ENCODE peak calls at places on chromosome 20, in six cellular contexts. K is HepG2, M is WTC11, G is A549, P is K562, F is H1. Y is an unnamed sample.

GRCh38 chr20:7015257-7015656 is 247.8 kb downstream of the BMP2 start:
- DNase-seq in G (no peak), F (no peak), M (no peak), K (no peak), P (no peak), Y (no peak)

GRCh38 chr20:14707026-14707680 is 369.7 kb upstream of the FLRT3 start:
- DNase-seq in M (no peak), F (no peak), K (no peak), P (no peak), G (no peak), Y (no peak)

GRCh38 chr20:25197173-25197869 is 1.8 kb downstream of the ENTPD6 start:
- DNase-seq in G (no peak), K (no peak), P (no peak), M (no peak), F (no peak), Y (no peak)

GRCh38 chr20:63331741-63332400 is 29.3 kb downstream of the CHRNA4 start:
- DNase-seq in M (no peak), G (no peak), K (no peak), P (no peak), F (no peak), Y (no peak)

GRCh38 chr20:56788041-56788670 is 159.1 kb downstream of the TFAP2C start:
- DNase-seq in F (no peak), P (no peak), G (peak; percentile 100), K (peak; percentile 94), M (no peak), Y (peak; percentile 95)

GRCh38 chr20:5971203-5971602 is 20.8 kb downstream of the MCM8 start:
- DNase-seq in K (no peak), F (no peak), M (no peak), G (no peak), P (no peak), Y (no peak)

GRCh38 chr20:24097051-24097450 is 108.5 kb upstream of the GGTLC1 start:
- DNase-seq in M (no peak), F (no peak), G (no peak), P (no peak), K (no peak), Y (no peak)

GRCh38 chr20:40860487-40860902 is 168.1 kb upstream of the TOP1 start:
- DNase-seq in P (no peak), M (no peak), G (no peak), K (no peak), F (no peak), Y (peak; percentile 70)

GRCh38 chr20:39835040-39835842 is 853.8 kb downstream of the MAFB start:
- DNase-seq in K (no peak), G (no peak), M (no peak), F (no peak), P (no peak), Y (no peak)

GRCh38 chr20:63698739-63699465 is 2.5 kb downstream of the TNFRSF6B start:
- DNase-seq in P (peak; percentile 62), F (no peak), M (no peak), G (peak; percentile 83), K (no peak), Y (peak; percentile 94)

GRCh38 chr20:8424010-8424409 is 291.9 kb downstream of the PLCB1 start:
- DNase-seq in K (no peak), P (no peak), F (no peak), M (no peak), G (no peak), Y (peak; percentile 86)

GRCh38 chr20:59144179-59144830 is 19.3 kb upstream of the ZNF831 start:
- DNase-seq in G (no peak), P (no peak), M (no peak), F (no peak), K (no peak), Y (no peak)

GRCh38 chr20:59518881-59519706 is 85.2 kb upstream of the PHACTR3 start:
- DNase-seq in M (peak; percentile 54), F (peak; percentile 62), P (peak; percentile 50), K (peak; percentile 73), G (peak; percentile 65), Y (peak; percentile 47)

GRCh38 chr20:36836591-36837329 is 39.2 kb upstream of the TLDC2 start:
- DNase-seq in P (peak; percentile 89), G (peak; percentile 87), K (peak; percentile 89), F (peak; percentile 87), M (peak; percentile 90), Y (peak; percentile 57)

GRCh38 chr20:48015943-48016723 is 230.9 kb upstream of the SULF2 start:
- DNase-seq in F (no peak), P (no peak), M (no peak), K (no peak), G (no peak), Y (peak; percentile 82)

GRCh38 chr20:5504061-5504739 is 187.4 kb upstream of the PROKR2 start:
- DNase-seq in K (peak; percentile 40), P (peak; percentile 18), F (no peak), M (peak; percentile 30), G (no peak), Y (no peak)

GRCh38 chr20:24607402-24607801 is 138.0 kb downstream of the SYNDIG1 start:
- DNase-seq in F (no peak), G (no peak), K (no peak), P (no peak), M (no peak), Y (no peak)

GRCh38 chr20:2217857-2218529 is 77.8 kb upstream of the TGM3 start:
- DNase-seq in G (no peak), F (no peak), P (no peak), M (no peak), K (no peak), Y (no peak)

GRCh38 chr20:19764207-19764606 is 6.1 kb downstream of the RIN2 start:
- DNase-seq in G (no peak), M (no peak), K (no peak), P (no peak), F (no peak), Y (peak; percentile 21)

GRCh38 chr20:40019510-40019909 is 669.5 kb downstream of the MAFB start:
- DNase-seq in P (no peak), G (no peak), M (no peak), F (no peak), K (no peak), Y (no peak)

GRCh38 chr20:51447097-51447764 is 95.3 kb downstream of the NFATC2 start:
- DNase-seq in G (peak; percentile 77), F (no peak), M (no peak), P (peak; percentile 11), K (peak; percentile 49), Y (peak; percentile 98)

GRCh38 chr20:25540273-25540672 is 45.1 kb downstream of the NINL start:
- DNase-seq in F (no peak), K (no peak), P (peak; percentile 34), G (no peak), M (peak; percentile 52), Y (no peak)

GRCh38 chr20:63701329-63702035 is 5.0 kb downstream of the TNFRSF6B start:
- DNase-seq in G (no peak), K (no peak), F (no peak), M (no peak), P (no peak), Y (no peak)

GRCh38 chr20:43925786-43926185 is 11.1 kb downstream of the TOX2 start:
- DNase-seq in M (no peak), K (no peak), P (no peak), G (no peak), F (no peak), Y (peak; percentile 58)
- TF ChIP-seq USF2 in M (no peak), K (no peak), P (no peak), G (no peak), F (no peak), Y (no peak)

GRCh38 chr20:3710703-3711417 is 1.5 kb downstream of the SIGLEC1 start:
- DNase-seq in P (peak; percentile 73), K (peak; percentile 46), G (peak; percentile 57), F (peak; percentile 99), M (peak; percentile 92), Y (peak; percentile 28)
- TF ChIP-seq USF2 in P (no peak), K (no peak), G (no peak), F (no peak), M (no peak), Y (no peak)

GRCh38 chr20:38231786-38232130 is 28.8 kb downstream of the KIAA1755 start:
- DNase-seq in F (no peak), K (no peak), P (no peak), M (no peak), G (no peak), Y (peak; percentile 53)
- TF ChIP-seq USF2 in F (no peak), K (no peak), P (no peak), M (no peak), G (no peak), Y (no peak)

DNA sequence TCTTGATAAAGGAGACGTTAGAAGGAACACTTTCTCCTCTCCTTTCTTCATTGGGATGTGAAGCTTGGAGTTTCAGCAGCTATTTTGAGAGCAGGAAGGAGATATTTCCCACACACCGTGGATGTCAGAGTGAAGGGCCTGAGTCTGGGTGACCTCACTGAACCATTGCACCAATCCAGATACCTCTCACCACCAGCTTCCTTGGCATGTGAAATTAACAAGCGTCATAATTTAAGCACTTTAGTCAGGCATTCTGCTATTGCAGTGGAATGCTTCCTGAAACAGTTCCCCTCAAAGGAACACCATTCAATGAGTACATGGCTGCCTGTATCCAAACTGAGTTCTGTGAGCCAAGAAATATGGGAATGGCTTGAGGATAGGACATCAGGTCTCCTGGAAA is 83.7 kb downstream of the CHMP4B start:
- DNase-seq in P (no peak), G (no peak), F (no peak), M (no peak), K (no peak), Y (no peak)
- TF ChIP-seq USF2 in P (no peak), G (no peak), F (no peak), M (no peak), K (no peak), Y (no peak)

Y was measured in IMR-90.